ENCODE peak calls at places on chromosome 20, in six cellular contexts. One of them, this sample, is unnamed.

GRCh38 chr20:3190681-3191111 is 13.8 kb downstream of the DDRGK1 start:
- DNase-seq in GM06990: no peak
- DNase-seq in T-helper 9 cell: no peak
- DNase-seq in activated CD4-positive, alpha-beta T cell treated with anti-CD3 and anti-CD28 coated beads for 48 hours: no peak
- DNase-seq in NCI-H345: no peak
- DNase-seq in stimulated activated CD8-positive, alpha-beta memory T cell treated with anti-CD3 and anti-CD28 coated beads, Interleukin-4, amount 100 ng/mL, for 4 hours: no peak
- DNase-seq in this sample: no peak

GRCh38 chr20:59819496-59820203 is 113.8 kb downstream of the SYCP2 start:
- DNase-seq in GM06990: no peak
- DNase-seq in NCI-H345: no peak
- DNase-seq in activated CD4-positive, alpha-beta T cell treated with anti-CD3 and anti-CD28 coated beads for 48 hours: no peak
- DNase-seq in T-helper 9 cell: no peak
- DNase-seq in stimulated activated CD8-positive, alpha-beta memory T cell treated with anti-CD3 and anti-CD28 coated beads, Interleukin-4, amount 100 ng/mL, for 4 hours: no peak
- DNase-seq in this sample: no peak

GRCh38 chr20:54220722-54221121 is 12.8 kb downstream of the PFDN4 start:
- DNase-seq in GM06990: no peak
- DNase-seq in NCI-H345: no peak
- DNase-seq in T-helper 9 cell: no peak
- DNase-seq in stimulated activated CD8-positive, alpha-beta memory T cell treated with anti-CD3 and anti-CD28 coated beads, Interleukin-4, amount 100 ng/mL, for 4 hours: no peak
- DNase-seq in activated CD4-positive, alpha-beta T cell treated with anti-CD3 and anti-CD28 coated beads for 48 hours: no peak
- DNase-seq in this sample: no peak

GRCh38 chr20:47960769-47961525 is 175.7 kb upstream of the SULF2 start:
- DNase-seq in T-helper 9 cell: no peak
- DNase-seq in GM06990: no peak
- DNase-seq in NCI-H345: no peak
- DNase-seq in stimulated activated CD8-positive, alpha-beta memory T cell treated with anti-CD3 and anti-CD28 coated beads, Interleukin-4, amount 100 ng/mL, for 4 hours: no peak
- DNase-seq in activated CD4-positive, alpha-beta T cell treated with anti-CD3 and anti-CD28 coated beads for 48 hours: no peak
- DNase-seq in this sample: no peak

GRCh38 chr20:4949833-4950178 is 51.5 kb downstream of the SLC23A2 start:
- DNase-seq in GM06990: peak
- DNase-seq in NCI-H345: no peak
- DNase-seq in activated CD4-positive, alpha-beta T cell treated with anti-CD3 and anti-CD28 coated beads for 48 hours: peak
- DNase-seq in stimulated activated CD8-positive, alpha-beta memory T cell treated with anti-CD3 and anti-CD28 coated beads, Interleukin-4, amount 100 ng/mL, for 4 hours: no peak
- DNase-seq in T-helper 9 cell: no peak
- DNase-seq in this sample: peak

GRCh38 chr20:38412877-38413577 is 22.1 kb downstream of the SNHG17 start:
- DNase-seq in activated CD4-positive, alpha-beta T cell treated with anti-CD3 and anti-CD28 coated beads for 48 hours: no peak
- DNase-seq in stimulated activated CD8-positive, alpha-beta memory T cell treated with anti-CD3 and anti-CD28 coated beads, Interleukin-4, amount 100 ng/mL, for 4 hours: no peak
- DNase-seq in T-helper 9 cell: no peak
- DNase-seq in NCI-H345: no peak
- DNase-seq in GM06990: no peak
- DNase-seq in this sample: no peak

GRCh38 chr20:51447097-51447764 is 95.3 kb downstream of the NFATC2 start:
- DNase-seq in GM06990: no peak
- DNase-seq in activated CD4-positive, alpha-beta T cell treated with anti-CD3 and anti-CD28 coated beads for 48 hours: no peak
- DNase-seq in NCI-H345: no peak
- DNase-seq in stimulated activated CD8-positive, alpha-beta memory T cell treated with anti-CD3 and anti-CD28 coated beads, Interleukin-4, amount 100 ng/mL, for 4 hours: no peak
- DNase-seq in T-helper 9 cell: no peak
- DNase-seq in this sample: no peak

GRCh38 chr20:1437222-1437904 is 29.3 kb downstream of the NSFL1C start:
- DNase-seq in activated CD4-positive, alpha-beta T cell treated with anti-CD3 and anti-CD28 coated beads for 48 hours: peak
- DNase-seq in stimulated activated CD8-positive, alpha-beta memory T cell treated with anti-CD3 and anti-CD28 coated beads, Interleukin-4, amount 100 ng/mL, for 4 hours: peak
- DNase-seq in NCI-H345: peak
- DNase-seq in T-helper 9 cell: peak
- DNase-seq in GM06990: peak
- DNase-seq in this sample: peak

GRCh38 chr20:44979090-44979621 is 12.8 kb downstream of the STK4 start:
- DNase-seq in NCI-H345: no peak
- DNase-seq in activated CD4-positive, alpha-beta T cell treated with anti-CD3 and anti-CD28 coated beads for 48 hours: peak
- DNase-seq in GM06990: peak
- DNase-seq in stimulated activated CD8-positive, alpha-beta memory T cell treated with anti-CD3 and anti-CD28 coated beads, Interleukin-4, amount 100 ng/mL, for 4 hours: peak
- DNase-seq in T-helper 9 cell: peak
- DNase-seq in this sample: no peak

GRCh38 chr20:63736893-63737689 is 627 bp downstream of the LIME1 start:
- DNase-seq in NCI-H345: no peak
- DNase-seq in GM06990: peak
- DNase-seq in activated CD4-positive, alpha-beta T cell treated with anti-CD3 and anti-CD28 coated beads for 48 hours: peak
- DNase-seq in stimulated activated CD8-positive, alpha-beta memory T cell treated with anti-CD3 and anti-CD28 coated beads, Interleukin-4, amount 100 ng/mL, for 4 hours: no peak
- DNase-seq in T-helper 9 cell: peak
- DNase-seq in this sample: no peak

GRCh38 chr20:61389077-61389476 is 137.0 kb downstream of the CDH4 start:
- DNase-seq in activated CD4-positive, alpha-beta T cell treated with anti-CD3 and anti-CD28 coated beads for 48 hours: no peak
- DNase-seq in NCI-H345: no peak
- DNase-seq in stimulated activated CD8-positive, alpha-beta memory T cell treated with anti-CD3 and anti-CD28 coated beads, Interleukin-4, amount 100 ng/mL, for 4 hours: no peak
- DNase-seq in T-helper 9 cell: no peak
- DNase-seq in GM06990: no peak
- DNase-seq in this sample: no peak

GRCh38 chr20:36744764-36745191 is 1.1 kb downstream of the NDRG3 start:
- DNase-seq in T-helper 9 cell: no peak
- DNase-seq in GM06990: no peak
- DNase-seq in NCI-H345: peak
- DNase-seq in stimulated activated CD8-positive, alpha-beta memory T cell treated with anti-CD3 and anti-CD28 coated beads, Interleukin-4, amount 100 ng/mL, for 4 hours: no peak
- DNase-seq in activated CD4-positive, alpha-beta T cell treated with anti-CD3 and anti-CD28 coated beads for 48 hours: no peak
- DNase-seq in this sample: no peak

GRCh38 chr20:62301111-62301668 is 1.6 kb upstream of the ADRM1 start:
- DNase-seq in stimulated activated CD8-positive, alpha-beta memory T cell treated with anti-CD3 and anti-CD28 coated beads, Interleukin-4, amount 100 ng/mL, for 4 hours: no peak
- DNase-seq in GM06990: no peak
- DNase-seq in activated CD4-positive, alpha-beta T cell treated with anti-CD3 and anti-CD28 coated beads for 48 hours: no peak
- DNase-seq in T-helper 9 cell: no peak
- DNase-seq in NCI-H345: peak
- DNase-seq in this sample: no peak

GRCh38 chr20:50982372-50982771 is 23.8 kb downstream of the MOCS3 start:
- DNase-seq in T-helper 9 cell: no peak
- DNase-seq in stimulated activated CD8-positive, alpha-beta memory T cell treated with anti-CD3 and anti-CD28 coated beads, Interleukin-4, amount 100 ng/mL, for 4 hours: no peak
- DNase-seq in NCI-H345: peak
- DNase-seq in GM06990: no peak
- DNase-seq in activated CD4-positive, alpha-beta T cell treated with anti-CD3 and anti-CD28 coated beads for 48 hours: peak
- DNase-seq in this sample: no peak

GRCh38 chr20:19620471-19620870 is 137.6 kb upstream of the RIN2 start:
- DNase-seq in NCI-H345: no peak
- DNase-seq in T-helper 9 cell: no peak
- DNase-seq in activated CD4-positive, alpha-beta T cell treated with anti-CD3 and anti-CD28 coated beads for 48 hours: no peak
- DNase-seq in stimulated activated CD8-positive, alpha-beta memory T cell treated with anti-CD3 and anti-CD28 coated beads, Interleukin-4, amount 100 ng/mL, for 4 hours: no peak
- DNase-seq in GM06990: no peak
- DNase-seq in this sample: no peak

GRCh38 chr20:20362774-20363435 is 5.0 kb upstream of the INSM1 start:
- DNase-seq in activated CD4-positive, alpha-beta T cell treated with anti-CD3 and anti-CD28 coated beads for 48 hours: peak
- DNase-seq in NCI-H345: peak
- DNase-seq in T-helper 9 cell: no peak
- DNase-seq in stimulated activated CD8-positive, alpha-beta memory T cell treated with anti-CD3 and anti-CD28 coated beads, Interleukin-4, amount 100 ng/mL, for 4 hours: no peak
- DNase-seq in GM06990: no peak
- DNase-seq in this sample: peak

GRCh38 chr20:45459606-45460005 is 9.9 kb upstream of the WFDC2 start:
- DNase-seq in NCI-H345: no peak
- DNase-seq in GM06990: no peak
- DNase-seq in activated CD4-positive, alpha-beta T cell treated with anti-CD3 and anti-CD28 coated beads for 48 hours: no peak
- DNase-seq in T-helper 9 cell: no peak
- DNase-seq in stimulated activated CD8-positive, alpha-beta memory T cell treated with anti-CD3 and anti-CD28 coated beads, Interleukin-4, amount 100 ng/mL, for 4 hours: no peak
- DNase-seq in this sample: no peak

GRCh38 chr20:63017826-63018411 is 11.2 kb upstream of the BHLHE23 start:
- DNase-seq in T-helper 9 cell: no peak
- DNase-seq in activated CD4-positive, alpha-beta T cell treated with anti-CD3 and anti-CD28 coated beads for 48 hours: no peak
- DNase-seq in NCI-H345: no peak
- DNase-seq in stimulated activated CD8-positive, alpha-beta memory T cell treated with anti-CD3 and anti-CD28 coated beads, Interleukin-4, amount 100 ng/mL, for 4 hours: no peak
- DNase-seq in GM06990: no peak
- DNase-seq in this sample: no peak

GRCh38 chr20:57264908-57265648 is 1.4 kb downstream of the BMP7 start:
- DNase-seq in stimulated activated CD8-positive, alpha-beta memory T cell treated with anti-CD3 and anti-CD28 coated beads, Interleukin-4, amount 100 ng/mL, for 4 hours: no peak
- DNase-seq in activated CD4-positive, alpha-beta T cell treated with anti-CD3 and anti-CD28 coated beads for 48 hours: no peak
- DNase-seq in GM06990: no peak
- DNase-seq in T-helper 9 cell: no peak
- DNase-seq in NCI-H345: no peak
- DNase-seq in this sample: no peak

GRCh38 chr20:15320941-15321340 is 983.5 kb upstream of the FLRT3 start:
- DNase-seq in stimulated activated CD8-positive, alpha-beta memory T cell treated with anti-CD3 and anti-CD28 coated beads, Interleukin-4, amount 100 ng/mL, for 4 hours: no peak
- DNase-seq in T-helper 9 cell: no peak
- DNase-seq in GM06990: no peak
- DNase-seq in NCI-H345: no peak
- DNase-seq in activated CD4-positive, alpha-beta T cell treated with anti-CD3 and anti-CD28 coated beads for 48 hours: no peak
- DNase-seq in this sample: no peak

GRCh38 chr20:47256665-47257236 is 99.7 kb downstream of the ZMYND8 start:
- DNase-seq in T-helper 9 cell: no peak
- DNase-seq in NCI-H345: no peak
- DNase-seq in stimulated activated CD8-positive, alpha-beta memory T cell treated with anti-CD3 and anti-CD28 coated beads, Interleukin-4, amount 100 ng/mL, for 4 hours: no peak
- DNase-seq in GM06990: no peak
- DNase-seq in activated CD4-positive, alpha-beta T cell treated with anti-CD3 and anti-CD28 coated beads for 48 hours: no peak
- DNase-seq in this sample: no peak

GRCh38 chr20:45337367-45338120 is 10.7 kb downstream of the SDC4 start:
- DNase-seq in T-helper 9 cell: no peak
- DNase-seq in activated CD4-positive, alpha-beta T cell treated with anti-CD3 and anti-CD28 coated beads for 48 hours: no peak
- DNase-seq in GM06990: no peak
- DNase-seq in stimulated activated CD8-positive, alpha-beta memory T cell treated with anti-CD3 and anti-CD28 coated beads, Interleukin-4, amount 100 ng/mL, for 4 hours: no peak
- DNase-seq in NCI-H345: no peak
- DNase-seq in this sample: no peak

GRCh38 chr20:16537025-16537665 is 36.1 kb downstream of the KIF16B start:
- DNase-seq in T-helper 9 cell: no peak
- DNase-seq in stimulated activated CD8-positive, alpha-beta memory T cell treated with anti-CD3 and anti-CD28 coated beads, Interleukin-4, amount 100 ng/mL, for 4 hours: no peak
- DNase-seq in activated CD4-positive, alpha-beta T cell treated with anti-CD3 and anti-CD28 coated beads for 48 hours: no peak
- DNase-seq in GM06990: no peak
- DNase-seq in NCI-H345: no peak
- DNase-seq in this sample: no peak

This sample was measured in NCI-H510A treated with DMSO at 0.1 percent for 48 hours.